ENCODE peak calls at places on chromosome 16, in six cellular contexts. One of them, this sample, is unnamed.

GRCh38 chr16:70706948-70707465 is 21.2 kb upstream of the MTSS2 start:
- DNase-seq in HepG2: no peak
- DNase-seq in A673: peak
- DNase-seq in K562: no peak
- DNase-seq in fibroblast of lung: peak
- DNase-seq in GM12878: no peak
- DNase-seq in this sample: no peak

GRCh38 chr16:53457670-53458069 is 23.4 kb downstream of the RBL2 start:
- DNase-seq in HepG2: no peak
- DNase-seq in A673: no peak
- DNase-seq in fibroblast of lung: no peak
- DNase-seq in K562: no peak
- DNase-seq in GM12878: peak
- DNase-seq in this sample: no peak

GRCh38 chr16:58099097-58099955 is 29.9 kb downstream of the CFAP20 start:
- DNase-seq in GM12878: no peak
- DNase-seq in A673: no peak
- DNase-seq in HepG2: no peak
- DNase-seq in K562: no peak
- DNase-seq in fibroblast of lung: no peak
- DNase-seq in this sample: no peak

GRCh38 chr16:10728035-10728462 is 15.6 kb upstream of the NUBP1 start:
- DNase-seq in fibroblast of lung: no peak
- DNase-seq in K562: no peak
- DNase-seq in HepG2: peak
- DNase-seq in GM12878: no peak
- DNase-seq in A673: no peak
- DNase-seq in this sample: no peak

GRCh38 chr16:13953501-13953900 is 33.5 kb downstream of the ERCC4 start:
- DNase-seq in HepG2: no peak
- DNase-seq in A673: no peak
- DNase-seq in fibroblast of lung: no peak
- DNase-seq in K562: no peak
- DNase-seq in GM12878: no peak
- DNase-seq in this sample: no peak

GRCh38 chr16:13896543-13897182 is 23.3 kb upstream of the ERCC4 start:
- DNase-seq in HepG2: peak
- DNase-seq in K562: no peak
- DNase-seq in A673: peak
- DNase-seq in fibroblast of lung: no peak
- DNase-seq in GM12878: no peak
- DNase-seq in this sample: no peak

GRCh38 chr16:13660807-13661206 is 259.1 kb upstream of the ERCC4 start:
- DNase-seq in fibroblast of lung: no peak
- DNase-seq in K562: no peak
- DNase-seq in GM12878: no peak
- DNase-seq in A673: no peak
- DNase-seq in HepG2: no peak
- DNase-seq in this sample: no peak

GRCh38 chr16:56734429-56734828 is 4.5 kb downstream of the NUP93 start:
- DNase-seq in HepG2: no peak
- DNase-seq in fibroblast of lung: peak
- DNase-seq in K562: peak
- DNase-seq in GM12878: no peak
- DNase-seq in A673: no peak
- DNase-seq in this sample: no peak

GRCh38 chr16:24834459-24835335 is 11.1 kb upstream of the SLC5A11 start:
- DNase-seq in HepG2: peak
- DNase-seq in fibroblast of lung: peak
- DNase-seq in K562: peak
- DNase-seq in A673: peak
- DNase-seq in GM12878: no peak
- DNase-seq in this sample: peak

GRCh38 chr16:55710466-55710865 is 54.7 kb downstream of the SLC6A2 start:
- DNase-seq in K562: no peak
- DNase-seq in fibroblast of lung: no peak
- DNase-seq in GM12878: no peak
- DNase-seq in HepG2: no peak
- DNase-seq in A673: no peak
- DNase-seq in this sample: peak

GRCh38 chr16:14409563-14409962 is 220.5 kb downstream of the PARN start:
- DNase-seq in GM12878: no peak
- DNase-seq in fibroblast of lung: peak
- DNase-seq in HepG2: peak
- DNase-seq in A673: no peak
- DNase-seq in K562: no peak
- DNase-seq in this sample: no peak

GRCh38 chr16:80029706-80030481 is 429.4 kb upstream of the MAF start:
- DNase-seq in HepG2: no peak
- DNase-seq in A673: no peak
- DNase-seq in fibroblast of lung: no peak
- DNase-seq in K562: no peak
- DNase-seq in GM12878: no peak
- DNase-seq in this sample: no peak

GRCh38 chr16:57830890-57831484 is 28.7 kb upstream of the KIFC3 start:
- DNase-seq in K562: no peak
- DNase-seq in HepG2: no peak
- DNase-seq in GM12878: no peak
- DNase-seq in A673: no peak
- DNase-seq in fibroblast of lung: peak
- DNase-seq in this sample: no peak

GRCh38 chr16:19844945-19845641 is 39.6 kb downstream of the GPRC5B start:
- DNase-seq in HepG2: no peak
- DNase-seq in fibroblast of lung: peak
- DNase-seq in A673: no peak
- DNase-seq in GM12878: no peak
- DNase-seq in K562: no peak
- DNase-seq in this sample: no peak

GRCh38 chr16:79388396-79388795 is 212.1 kb downstream of the MAF start:
- DNase-seq in GM12878: no peak
- DNase-seq in HepG2: no peak
- DNase-seq in K562: no peak
- DNase-seq in A673: no peak
- DNase-seq in fibroblast of lung: no peak
- DNase-seq in this sample: no peak

GRCh38 chr16:80433617-80434016 is 107.2 kb upstream of the DYNLRB2 start:
- DNase-seq in HepG2: no peak
- DNase-seq in K562: no peak
- DNase-seq in GM12878: no peak
- DNase-seq in fibroblast of lung: peak
- DNase-seq in A673: no peak
- DNase-seq in this sample: no peak

GRCh38 chr16:84663433-84664101 is 15.3 kb downstream of the KLHL36 start:
- DNase-seq in A673: no peak
- DNase-seq in GM12878: peak
- DNase-seq in HepG2: no peak
- DNase-seq in K562: no peak
- DNase-seq in fibroblast of lung: no peak
- DNase-seq in this sample: no peak

GRCh38 chr16:86808863-86809444 is 230.6 kb downstream of the FOXL1 start:
- DNase-seq in HepG2: no peak
- DNase-seq in fibroblast of lung: peak
- DNase-seq in A673: no peak
- DNase-seq in GM12878: no peak
- DNase-seq in K562: no peak
- DNase-seq in this sample: no peak

GRCh38 chr16:86805210-86805609 is 226.9 kb downstream of the FOXL1 start:
- DNase-seq in fibroblast of lung: no peak
- DNase-seq in HepG2: no peak
- DNase-seq in A673: no peak
- DNase-seq in GM12878: no peak
- DNase-seq in K562: no peak
- DNase-seq in this sample: no peak

GRCh38 chr16:86806838-86807351 is 228.5 kb downstream of the FOXL1 start:
- DNase-seq in HepG2: no peak
- DNase-seq in GM12878: no peak
- DNase-seq in A673: no peak
- DNase-seq in fibroblast of lung: peak
- DNase-seq in K562: no peak
- DNase-seq in this sample: peak

GRCh38 chr16:86809458-86809955 is 231.2 kb downstream of the FOXL1 start:
- DNase-seq in K562: no peak
- DNase-seq in HepG2: no peak
- DNase-seq in A673: no peak
- DNase-seq in GM12878: no peak
- DNase-seq in fibroblast of lung: peak
- DNase-seq in this sample: no peak

GRCh38 chr16:86806181-86806837 is 228.0 kb downstream of the FOXL1 start:
- DNase-seq in fibroblast of lung: no peak
- DNase-seq in A673: no peak
- DNase-seq in GM12878: no peak
- DNase-seq in K562: no peak
- DNase-seq in HepG2: no peak
- DNase-seq in this sample: no peak
- TF ChIP-seq EZH2 in fibroblast of lung: no peak
- TF ChIP-seq EZH2 in A673: no peak
- TF ChIP-seq EZH2 in GM12878: no peak
- TF ChIP-seq EZH2 in K562: no peak
- TF ChIP-seq EZH2 in HepG2: no peak
- TF ChIP-seq EZH2 in this sample: no peak

GRCh38 chr16:67828651-67829050 is 13.5 kb upstream of the THAP11 start:
- DNase-seq in K562: peak
- DNase-seq in fibroblast of lung: no peak
- DNase-seq in HepG2: no peak
- DNase-seq in A673: no peak
- DNase-seq in GM12878: no peak
- DNase-seq in this sample: no peak

GRCh38 chr16:67833035-67833417 is 9.1 kb upstream of the THAP11 start:
- DNase-seq in A673: no peak
- DNase-seq in GM12878: no peak
- DNase-seq in HepG2: no peak
- DNase-seq in K562: no peak
- DNase-seq in fibroblast of lung: peak
- DNase-seq in this sample: no peak

GRCh38 chr16:67833418-67834241 is 8.5 kb upstream of the THAP11 start:
- DNase-seq in GM12878: peak
- DNase-seq in HepG2: peak
- DNase-seq in fibroblast of lung: peak
- DNase-seq in A673: peak
- DNase-seq in K562: peak
- DNase-seq in this sample: peak

GRCh38 chr16:67837811-67838210 is 4.3 kb upstream of the THAP11 start:
- DNase-seq in K562: no peak
- DNase-seq in GM12878: no peak
- DNase-seq in fibroblast of lung: no peak
- DNase-seq in A673: no peak
- DNase-seq in HepG2: no peak
- DNase-seq in this sample: no peak

GRCh38 chr16:67834242-67834614 is 7.9 kb upstream of the THAP11 start:
- DNase-seq in HepG2: no peak
- DNase-seq in fibroblast of lung: no peak
- DNase-seq in GM12878: no peak
- DNase-seq in K562: no peak
- DNase-seq in A673: no peak
- DNase-seq in this sample: no peak
- H3K4me3 ChIP-seq in HepG2: peak
- H3K4me3 ChIP-seq in fibroblast of lung: peak
- H3K4me3 ChIP-seq in GM12878: peak
- H3K4me3 ChIP-seq in K562: peak
- H3K4me3 ChIP-seq in A673: peak
- H3K4me3 ChIP-seq in this sample: peak

DNA sequence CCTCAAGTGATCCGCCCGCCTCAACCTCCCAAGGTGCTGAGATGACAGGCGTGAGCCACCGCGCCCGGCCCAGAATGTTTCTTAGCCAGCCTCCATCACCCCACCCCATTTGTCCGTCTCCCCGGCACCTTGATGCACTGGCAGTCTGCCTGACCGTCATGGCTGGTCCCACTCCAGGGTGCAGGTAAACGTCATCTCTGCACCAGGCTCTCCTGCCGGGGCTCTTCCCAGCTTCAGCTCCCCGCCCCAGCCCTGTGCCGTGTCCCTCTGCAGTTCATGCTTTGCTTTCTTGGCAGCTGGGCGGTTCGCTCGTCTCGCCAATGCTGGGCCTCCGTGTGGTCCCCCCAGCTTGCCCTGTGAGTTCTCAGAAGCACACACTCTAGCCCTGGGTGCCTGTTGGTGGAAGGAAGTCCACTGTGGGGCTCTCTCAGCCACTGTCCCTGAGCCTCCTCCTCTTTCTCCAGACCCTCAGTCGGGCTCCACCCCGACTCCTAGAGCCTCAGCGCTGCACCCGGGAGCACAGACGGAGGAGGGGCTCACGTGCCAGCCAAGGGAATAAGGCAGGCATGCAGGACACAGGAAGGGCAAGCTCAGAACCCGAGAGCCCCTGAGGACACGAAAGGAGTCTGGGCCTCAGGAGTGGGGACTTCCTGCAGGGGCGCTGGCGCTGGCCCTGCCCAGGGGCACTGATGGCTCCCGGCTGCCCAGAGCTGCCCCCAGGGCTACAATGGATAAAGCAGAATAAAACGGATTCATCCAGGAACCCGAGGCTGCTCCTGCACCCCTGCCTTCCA is 12.0 kb downstream of the HS3ST6 start:
- DNase-seq in K562: no peak
- DNase-seq in GM12878: no peak
- DNase-seq in A673: no peak
- DNase-seq in HepG2: no peak
- DNase-seq in fibroblast of lung: no peak
- DNase-seq in this sample: peak
- TF ChIP-seq EZH2 in K562: no peak
- TF ChIP-seq EZH2 in GM12878: no peak
- TF ChIP-seq EZH2 in A673: no peak
- TF ChIP-seq EZH2 in HepG2: no peak
- TF ChIP-seq EZH2 in fibroblast of lung: no peak
- TF ChIP-seq EZH2 in this sample: no peak

DNA sequence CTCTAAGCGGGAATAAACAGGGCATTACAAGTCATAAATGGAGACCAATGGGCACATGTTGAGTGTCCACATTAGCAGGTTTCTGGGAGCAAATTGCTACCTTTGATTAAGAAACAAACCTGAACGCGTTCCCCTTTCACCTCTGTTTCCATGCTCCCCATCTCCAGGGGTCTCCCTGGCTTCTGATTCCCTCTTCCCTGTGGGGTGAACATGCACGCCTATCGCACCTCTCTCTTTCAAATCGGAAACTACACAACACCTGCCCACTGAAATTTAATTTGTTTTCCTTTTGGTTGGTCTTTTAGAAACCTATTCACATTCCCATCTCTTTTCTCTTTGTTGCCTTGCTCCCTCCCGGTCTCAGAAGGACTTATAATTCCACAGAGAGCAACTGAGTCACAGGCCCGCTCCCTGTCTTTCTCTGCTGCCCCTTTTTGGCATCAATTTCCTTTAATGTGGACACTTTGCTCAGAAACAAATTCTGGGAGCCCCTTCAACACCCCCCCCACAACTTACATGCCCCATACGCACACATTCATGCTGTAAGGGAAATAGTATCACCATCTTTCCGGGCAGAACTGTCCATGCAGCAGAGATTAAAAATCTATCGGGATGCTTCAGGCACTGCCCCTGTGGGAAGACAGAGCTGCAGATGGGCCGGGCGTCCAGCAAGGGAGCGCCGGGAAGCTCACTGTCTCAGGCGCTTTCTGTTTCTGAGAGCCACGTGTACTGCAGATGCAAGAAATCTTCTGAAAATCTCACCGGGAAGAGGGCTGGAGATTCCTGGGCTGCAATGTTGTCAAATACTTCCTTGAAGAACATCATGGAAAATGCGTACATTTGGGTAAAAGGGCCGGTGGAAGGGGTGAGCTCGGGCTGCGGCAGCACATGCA is 7.2 kb upstream of the FOXF1 start:
- DNase-seq in K562: no peak
- DNase-seq in HepG2: no peak
- DNase-seq in fibroblast of lung: no peak
- DNase-seq in A673: no peak
- DNase-seq in GM12878: no peak
- DNase-seq in this sample: peak
- H3K4me3 ChIP-seq in K562: no peak
- H3K4me3 ChIP-seq in HepG2: no peak
- H3K4me3 ChIP-seq in fibroblast of lung: peak
- H3K4me3 ChIP-seq in A673: no peak
- H3K4me3 ChIP-seq in GM12878: no peak
- H3K4me3 ChIP-seq in this sample: no peak

GRCh38 chr16:89601906-89602272 is 11.6 kb upstream of the DPEP1 start:
- DNase-seq in K562: no peak
- DNase-seq in A673: no peak
- DNase-seq in fibroblast of lung: peak
- DNase-seq in HepG2: no peak
- DNase-seq in GM12878: no peak
- DNase-seq in this sample: no peak
- TF ChIP-seq EZH2 in K562: no peak
- TF ChIP-seq EZH2 in A673: no peak
- TF ChIP-seq EZH2 in fibroblast of lung: no peak
- TF ChIP-seq EZH2 in HepG2: no peak
- TF ChIP-seq EZH2 in GM12878: no peak
- TF ChIP-seq EZH2 in this sample: no peak